ENCODE peak calls at places on chromosomes 12 and 14, in five cellular contexts. One of them, this sample, is unnamed.

GRCh38 chr12:48109424-48109823 is 3.5 kb upstream of the SENP1 start:
- DNase-seq in K562: no peak
- DNase-seq in GM12878: no peak
- DNase-seq in HepG2: no peak
- DNase-seq in HCT116: no peak
- DNase-seq in this sample: no peak

GRCh38 chr12:10705655-10706054 is 17.5 kb downstream of the YBX3 start:
- DNase-seq in GM12878: no peak
- DNase-seq in HepG2: no peak
- DNase-seq in K562: no peak
- DNase-seq in HCT116: no peak
- DNase-seq in this sample: no peak

GRCh38 chr14:99323603-99324185 is 51.7 kb upstream of the BCL11B start:
- DNase-seq in K562: no peak
- DNase-seq in HCT116: no peak
- DNase-seq in GM12878: no peak
- DNase-seq in HepG2: no peak
- DNase-seq in this sample: no peak

GRCh38 chr14:29749327-29749726 is 178.3 kb downstream of the PRKD1 start:
- DNase-seq in GM12878: no peak
- DNase-seq in HCT116: no peak
- DNase-seq in HepG2: no peak
- DNase-seq in K562: no peak
- DNase-seq in this sample: no peak

GRCh38 chr14:103436533-103436932 is 51.3 kb downstream of the MARK3 start:
- DNase-seq in HCT116: no peak
- DNase-seq in GM12878: no peak
- DNase-seq in K562: no peak
- DNase-seq in HepG2: no peak
- DNase-seq in this sample: no peak

GRCh38 chr14:37202265-37202664 is 4.5 kb downstream of the MIPOL1 start:
- DNase-seq in HCT116: no peak
- DNase-seq in HepG2: no peak
- DNase-seq in K562: no peak
- DNase-seq in GM12878: no peak
- DNase-seq in this sample: no peak

GRCh38 chr12:76863005-76863670 is 15.7 kb downstream of the CSRP2 start:
- DNase-seq in HCT116: no peak
- DNase-seq in HepG2: no peak
- DNase-seq in GM12878: no peak
- DNase-seq in K562: no peak
- DNase-seq in this sample: no peak

GRCh38 chr12:93163260-93164036 is 214.3 kb upstream of the NUDT4 start:
- DNase-seq in HCT116: no peak
- DNase-seq in K562: no peak
- DNase-seq in HepG2: no peak
- DNase-seq in GM12878: no peak
- DNase-seq in this sample: no peak

GRCh38 chr12:76586764-76587395 is 27.3 kb upstream of the OSBPL8 start:
- DNase-seq in GM12878: no peak
- DNase-seq in K562: peak; percentile 22
- DNase-seq in HCT116: peak; percentile 27
- DNase-seq in HepG2: peak; percentile 28
- DNase-seq in this sample: peak; percentile 18

GRCh38 chr14:80996049-80996901 is 40.9 kb downstream of the TSHR start:
- DNase-seq in K562: peak; percentile 25
- DNase-seq in HepG2: peak; percentile 66
- DNase-seq in HCT116: peak; percentile 66
- DNase-seq in GM12878: no peak
- DNase-seq in this sample: no peak

GRCh38 chr12:6953417-6954315 is 2.5 kb downstream of the PTPN6 start:
- DNase-seq in HCT116: no peak
- DNase-seq in HepG2: no peak
- DNase-seq in GM12878: peak; percentile 95
- DNase-seq in K562: no peak
- DNase-seq in this sample: no peak

GRCh38 chr14:68364823-68365222 is 428.0 kb downstream of the ZFP36L1 start:
- DNase-seq in GM12878: no peak
- DNase-seq in HepG2: no peak
- DNase-seq in HCT116: no peak
- DNase-seq in K562: no peak
- DNase-seq in this sample: no peak

GRCh38 chr14:93857500-93857899 is 69.2 kb upstream of the PRIMA1 start:
- DNase-seq in GM12878: no peak
- DNase-seq in HepG2: peak; percentile 9
- DNase-seq in HCT116: peak; percentile 3
- DNase-seq in K562: no peak
- DNase-seq in this sample: no peak

GRCh38 chr14:26412421-26412820 is 185.4 kb downstream of the NOVA1 start:
- DNase-seq in K562: no peak
- DNase-seq in HepG2: no peak
- DNase-seq in HCT116: no peak
- DNase-seq in GM12878: no peak
- DNase-seq in this sample: no peak

GRCh38 chr12:26566670-26567069 is 266.3 kb downstream of the ITPR2 start:
- DNase-seq in HepG2: no peak
- DNase-seq in GM12878: no peak
- DNase-seq in HCT116: no peak
- DNase-seq in K562: no peak
- DNase-seq in this sample: no peak

GRCh38 chr12:8493084-8493483 is 20.2 kb upstream of the CLEC4D start:
- DNase-seq in K562: no peak
- DNase-seq in GM12878: peak; percentile 72
- DNase-seq in HepG2: no peak
- DNase-seq in HCT116: no peak
- DNase-seq in this sample: no peak

GRCh38 chr14:35222324-35222723 is 69.9 kb upstream of the PSMA6 start:
- DNase-seq in K562: no peak
- DNase-seq in GM12878: no peak
- DNase-seq in HCT116: no peak
- DNase-seq in HepG2: no peak
- DNase-seq in this sample: no peak

GRCh38 chr12:238116-238515 is 24.2 kb upstream of the SLC6A12 start:
- DNase-seq in HepG2: no peak
- DNase-seq in K562: no peak
- DNase-seq in GM12878: no peak
- DNase-seq in HCT116: no peak
- DNase-seq in this sample: no peak

GRCh38 chr14:95156765-95157194 is 549 bp downstream of the DICER1 start:
- DNase-seq in HepG2: peak; percentile 7
- DNase-seq in K562: no peak
- DNase-seq in GM12878: no peak
- DNase-seq in HCT116: no peak
- DNase-seq in this sample: no peak

GRCh38 chr14:97785495-97785894 is 988.3 kb downstream of the VRK1 start:
- DNase-seq in HepG2: no peak
- DNase-seq in K562: no peak
- DNase-seq in HCT116: no peak
- DNase-seq in GM12878: no peak
- DNase-seq in this sample: no peak

GRCh38 chr12:106135781-106136180 is 3.0 kb downstream of the NUAK1 start:
- DNase-seq in GM12878: no peak
- DNase-seq in K562: no peak
- DNase-seq in HepG2: no peak
- DNase-seq in HCT116: no peak
- DNase-seq in this sample: no peak

GRCh38 chr14:38405851-38406630 is 150.1 kb upstream of the CLEC14A start:
- DNase-seq in HCT116: no peak
- DNase-seq in HepG2: no peak
- DNase-seq in GM12878: no peak
- DNase-seq in K562: no peak
- DNase-seq in this sample: no peak

GRCh38 chr12:69254046-69254445 is 14.7 kb downstream of the CPSF6 start:
- DNase-seq in HCT116: peak; percentile 33
- DNase-seq in HepG2: peak; percentile 55
- DNase-seq in GM12878: peak; percentile 51
- DNase-seq in K562: peak; percentile 34
- DNase-seq in this sample: peak; percentile 39

GRCh38 chr12:91958816-91959215 is 186.8 kb downstream of the BTG1 start:
- DNase-seq in HepG2: no peak
- DNase-seq in K562: no peak
- DNase-seq in HCT116: no peak
- DNase-seq in GM12878: no peak
- DNase-seq in this sample: peak; percentile 22

GRCh38 chr12:24534632-24535031 is 414.3 kb downstream of the BCAT1 start:
- DNase-seq in HCT116: no peak
- DNase-seq in GM12878: no peak
- DNase-seq in HepG2: no peak
- DNase-seq in K562: no peak
- DNase-seq in this sample: no peak

DNA sequence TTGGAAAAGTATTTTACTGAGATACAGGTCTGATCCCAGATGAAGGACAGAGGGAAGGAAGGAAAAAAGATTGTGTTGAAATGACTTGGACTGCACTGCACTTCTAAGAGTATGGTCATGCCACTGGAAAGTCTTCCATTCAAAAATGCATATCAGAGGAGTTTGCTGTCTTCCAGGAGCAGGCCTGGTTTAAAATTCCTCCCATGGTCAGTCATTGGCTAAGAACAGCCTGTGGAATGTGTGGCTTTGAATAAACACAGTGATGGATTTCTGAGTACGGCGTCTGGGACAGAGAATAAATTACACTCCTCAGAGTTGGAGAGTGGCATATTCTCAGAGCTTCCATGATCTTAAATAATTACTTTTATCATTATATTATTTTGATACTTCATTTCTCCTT is 245.8 kb upstream of the PDZRN4 start:
- DNase-seq in K562: no peak
- DNase-seq in HepG2: no peak
- DNase-seq in HCT116: no peak
- DNase-seq in GM12878: no peak
- DNase-seq in this sample: no peak
- TF ChIP-seq ZNF274 in K562: no peak
- TF ChIP-seq ZNF274 in HepG2: no peak
- TF ChIP-seq ZNF274 in HCT116: no peak
- TF ChIP-seq ZNF274 in GM12878: no peak
- TF ChIP-seq ZNF274 in this sample: no peak

GRCh38 chr12:52187206-52187605 is 4.6 kb downstream of the KRT80 start:
- DNase-seq in HepG2: no peak
- DNase-seq in K562: no peak
- DNase-seq in HCT116: no peak
- DNase-seq in GM12878: no peak
- DNase-seq in this sample: no peak

GRCh38 chr12:52187640-52188039 is 4.2 kb downstream of the KRT80 start:
- DNase-seq in K562: no peak
- DNase-seq in GM12878: no peak
- DNase-seq in HepG2: no peak
- DNase-seq in HCT116: no peak
- DNase-seq in this sample: no peak

GRCh38 chr12:52185400-52185967 is 6.3 kb downstream of the KRT80 start:
- DNase-seq in GM12878: no peak
- DNase-seq in K562: no peak
- DNase-seq in HepG2: no peak
- DNase-seq in HCT116: no peak
- DNase-seq in this sample: no peak

GRCh38 chr12:52184813-52185212 is 7.0 kb downstream of the KRT80 start:
- DNase-seq in HepG2: no peak
- DNase-seq in K562: no peak
- DNase-seq in HCT116: no peak
- DNase-seq in GM12878: no peak
- DNase-seq in this sample: no peak

DNA sequence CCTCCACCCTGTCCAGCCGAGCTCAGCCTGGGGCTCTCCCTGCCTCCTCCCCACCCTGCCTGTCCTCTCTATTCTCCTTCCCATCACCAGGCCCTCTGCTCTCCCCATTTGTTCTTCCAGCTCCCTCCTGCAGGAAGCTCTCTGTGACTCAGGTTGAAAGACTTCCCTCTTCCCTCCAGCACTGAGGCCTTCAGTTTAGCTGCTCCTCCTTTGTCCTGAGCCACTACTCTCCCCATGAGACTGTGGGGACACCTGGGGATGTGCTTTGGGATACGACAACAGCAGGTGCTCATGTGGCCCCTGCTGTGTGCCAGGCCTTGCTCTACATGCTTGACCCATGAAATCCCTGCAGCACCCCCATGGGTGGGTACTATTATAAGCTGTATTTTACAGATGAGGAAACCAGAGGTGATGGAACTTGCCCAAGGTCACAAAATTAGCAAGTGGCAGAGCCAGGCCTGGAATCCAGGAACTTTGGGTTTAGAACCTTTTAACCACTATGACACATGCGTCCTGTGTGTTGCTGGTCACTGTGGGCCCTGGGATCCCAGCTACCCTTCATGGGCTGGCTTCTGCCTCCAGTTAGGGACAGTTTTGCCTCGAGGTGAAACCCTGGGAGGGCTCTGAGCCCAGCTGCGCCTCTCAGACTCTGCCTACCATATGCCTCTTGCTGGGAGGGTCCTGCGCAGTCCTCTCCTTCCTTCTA is 5.5 kb downstream of the KRT80 start:
- DNase-seq in K562: no peak
- DNase-seq in HepG2: peak; percentile 39
- DNase-seq in HCT116: no peak
- DNase-seq in GM12878: no peak
- DNase-seq in this sample: peak; percentile 54
- H3K4me1 ChIP-seq in K562: no peaks in the 10 kb centered on the region
- H3K4me1 ChIP-seq in HepG2: no peaks in the 10 kb centered on the region
- H3K4me1 ChIP-seq in HCT116: peaks cover 53% of the 10 kb centered on the region
- H3K4me1 ChIP-seq in GM12878: no peaks in the 10 kb centered on the region
- H3K4me1 ChIP-seq in this sample: peaks cover 58% of the 10 kb centered on the region

GRCh38 chr12:55942577-55943136 is 11.7 kb downstream of the DGKA start:
- DNase-seq in K562: no peak
- DNase-seq in HepG2: no peak
- DNase-seq in GM12878: no peak
- DNase-seq in HCT116: no peak
- DNase-seq in this sample: no peak

GRCh38 chr12:55937956-55938355 is 7.0 kb downstream of the DGKA start:
- DNase-seq in HepG2: no peak
- DNase-seq in K562: no peak
- DNase-seq in GM12878: no peak
- DNase-seq in HCT116: no peak
- DNase-seq in this sample: no peak

GRCh38 chr12:55942055-55942454 is 11.1 kb downstream of the DGKA start:
- DNase-seq in K562: no peak
- DNase-seq in GM12878: no peak
- DNase-seq in HCT116: no peak
- DNase-seq in HepG2: no peak
- DNase-seq in this sample: no peak

GRCh38 chr12:55938826-55939501 is 8.0 kb downstream of the DGKA start:
- DNase-seq in HepG2: no peak
- DNase-seq in GM12878: no peak
- DNase-seq in HCT116: no peak
- DNase-seq in K562: no peak
- DNase-seq in this sample: no peak

GRCh38 chr12:55940065-55940732 is 9.2 kb downstream of the DGKA start:
- DNase-seq in HepG2: peak; percentile 69
- DNase-seq in HCT116: peak; percentile 59
- DNase-seq in GM12878: peak; percentile 60
- DNase-seq in K562: peak; percentile 92
- DNase-seq in this sample: peak; percentile 71
- H3K4me3 ChIP-seq in HepG2: no peak overlapping the region
- H3K4me3 ChIP-seq in HCT116: no peak overlapping the region
- H3K4me3 ChIP-seq in GM12878: no peak overlapping the region
- H3K4me3 ChIP-seq in K562: no peak overlapping the region
- H3K4me3 ChIP-seq in this sample: no peak overlapping the region

DNA sequence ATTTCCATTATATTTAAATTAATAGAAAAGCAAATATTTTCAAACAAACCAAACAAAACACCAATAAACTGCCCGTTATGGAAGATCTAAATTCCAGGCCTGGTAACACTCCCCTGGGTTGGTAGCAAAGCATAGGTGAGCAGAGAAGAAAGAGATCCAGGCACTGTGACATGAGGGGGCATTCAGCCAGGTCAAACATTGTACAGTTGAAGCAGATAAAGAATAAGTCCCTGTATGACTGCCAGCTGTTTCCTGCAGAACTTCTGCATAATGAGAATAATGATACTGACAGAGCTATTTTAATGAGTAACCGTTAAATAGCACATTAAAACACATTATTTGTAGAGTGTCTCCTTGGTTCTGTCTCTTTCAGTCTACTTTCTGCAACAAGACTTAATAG is 35.4 kb downstream of the SLC38A1 start:
- DNase-seq in K562: no peak
- DNase-seq in GM12878: no peak
- DNase-seq in HepG2: no peak
- DNase-seq in HCT116: no peak
- DNase-seq in this sample: no peak
- TF ChIP-seq ZNF274 in K562: no peak
- TF ChIP-seq ZNF274 in GM12878: no peak
- TF ChIP-seq ZNF274 in HepG2: no peak
- TF ChIP-seq ZNF274 in HCT116: no peak
- TF ChIP-seq ZNF274 in this sample: no peak